ENCODE peak calls at places on chromosomes 7 and 10, in nine cellular contexts. One of them, this sample, is unnamed.

GRCh38 chr7:23470290-23471089 is at the start of gene IGF2BP3:
- DNase-seq in AG09319: peak
- DNase-seq in CD8-positive, alpha-beta T cell: no peak
- DNase-seq in GM13976: peak
- DNase-seq in uterus: no peak
- DNase-seq in M059J: peak
- DNase-seq in left colon: peak
- DNase-seq in NCI-H774: peak
- DNase-seq in stimulated activated CD4-positive, alpha-beta T cell treated with anti-CD3 and anti-CD28 coated beads, Interleukin-4, amount 100 ng/mL, for 4 hours: peak
- DNase-seq in this sample: peak

GRCh38 chr7:26198133-26198780 is 2.3 kb downstream of the HNRNPA2B1 start:
- DNase-seq in AG09319: no peak
- DNase-seq in CD8-positive, alpha-beta T cell: no peak
- DNase-seq in uterus: no peak
- DNase-seq in GM13976: no peak
- DNase-seq in left colon: no peak
- DNase-seq in stimulated activated CD4-positive, alpha-beta T cell treated with anti-CD3 and anti-CD28 coated beads, Interleukin-4, amount 100 ng/mL, for 4 hours: no peak
- DNase-seq in NCI-H774: no peak
- DNase-seq in M059J: peak
- DNase-seq in this sample: peak

GRCh38 chr7:99098824-99099498 is 44.9 kb downstream of the SMURF1 start:
- DNase-seq in NCI-H774: no peak
- DNase-seq in AG09319: peak
- DNase-seq in stimulated activated CD4-positive, alpha-beta T cell treated with anti-CD3 and anti-CD28 coated beads, Interleukin-4, amount 100 ng/mL, for 4 hours: no peak
- DNase-seq in left colon: no peak
- DNase-seq in CD8-positive, alpha-beta T cell: no peak
- DNase-seq in M059J: peak
- DNase-seq in GM13976: no peak
- DNase-seq in uterus: no peak
- DNase-seq in this sample: peak

GRCh38 chr7:155392726-155393570 is 65.0 kb upstream of the EN2 start:
- DNase-seq in CD8-positive, alpha-beta T cell: no peak
- DNase-seq in stimulated activated CD4-positive, alpha-beta T cell treated with anti-CD3 and anti-CD28 coated beads, Interleukin-4, amount 100 ng/mL, for 4 hours: no peak
- DNase-seq in AG09319: no peak
- DNase-seq in GM13976: no peak
- DNase-seq in M059J: peak
- DNase-seq in uterus: no peak
- DNase-seq in NCI-H774: no peak
- DNase-seq in left colon: no peak
- DNase-seq in this sample: peak

GRCh38 chr10:36492590-36493510 is 632.5 kb upstream of the ANKRD30A start:
- DNase-seq in left colon: no peak
- DNase-seq in NCI-H774: no peak
- DNase-seq in M059J: peak
- DNase-seq in uterus: no peak
- DNase-seq in CD8-positive, alpha-beta T cell: no peak
- DNase-seq in AG09319: no peak
- DNase-seq in stimulated activated CD4-positive, alpha-beta T cell treated with anti-CD3 and anti-CD28 coated beads, Interleukin-4, amount 100 ng/mL, for 4 hours: no peak
- DNase-seq in GM13976: no peak
- DNase-seq in this sample: peak

GRCh38 chr10:6119962-6120361 is 31.1 kb downstream of the RBM17 start:
- DNase-seq in NCI-H774: no peak
- DNase-seq in CD8-positive, alpha-beta T cell: no peak
- DNase-seq in left colon: peak
- DNase-seq in uterus: no peak
- DNase-seq in M059J: no peak
- DNase-seq in AG09319: no peak
- DNase-seq in stimulated activated CD4-positive, alpha-beta T cell treated with anti-CD3 and anti-CD28 coated beads, Interleukin-4, amount 100 ng/mL, for 4 hours: no peak
- DNase-seq in GM13976: no peak
- DNase-seq in this sample: no peak

GRCh38 chr7:13540429-13540828 is 449.0 kb downstream of the ETV1 start:
- DNase-seq in NCI-H774: no peak
- DNase-seq in M059J: peak
- DNase-seq in AG09319: peak
- DNase-seq in stimulated activated CD4-positive, alpha-beta T cell treated with anti-CD3 and anti-CD28 coated beads, Interleukin-4, amount 100 ng/mL, for 4 hours: no peak
- DNase-seq in left colon: no peak
- DNase-seq in CD8-positive, alpha-beta T cell: no peak
- DNase-seq in GM13976: no peak
- DNase-seq in uterus: no peak
- DNase-seq in this sample: peak

GRCh38 chr7:150420987-150421674 is 29.3 kb upstream of the GIMAP8 start:
- DNase-seq in uterus: peak
- DNase-seq in GM13976: peak
- DNase-seq in NCI-H774: peak
- DNase-seq in M059J: peak
- DNase-seq in left colon: peak
- DNase-seq in CD8-positive, alpha-beta T cell: peak
- DNase-seq in stimulated activated CD4-positive, alpha-beta T cell treated with anti-CD3 and anti-CD28 coated beads, Interleukin-4, amount 100 ng/mL, for 4 hours: peak
- DNase-seq in AG09319: peak
- DNase-seq in this sample: peak

GRCh38 chr7:116534790-116535189 is 10.0 kb downstream of the CAV1 start:
- DNase-seq in stimulated activated CD4-positive, alpha-beta T cell treated with anti-CD3 and anti-CD28 coated beads, Interleukin-4, amount 100 ng/mL, for 4 hours: no peak
- DNase-seq in GM13976: no peak
- DNase-seq in M059J: peak
- DNase-seq in CD8-positive, alpha-beta T cell: no peak
- DNase-seq in NCI-H774: no peak
- DNase-seq in uterus: peak
- DNase-seq in AG09319: peak
- DNase-seq in left colon: no peak
- DNase-seq in this sample: peak

GRCh38 chr7:134140889-134141867 is 14.0 kb downstream of the LRGUK start:
- DNase-seq in stimulated activated CD4-positive, alpha-beta T cell treated with anti-CD3 and anti-CD28 coated beads, Interleukin-4, amount 100 ng/mL, for 4 hours: peak
- DNase-seq in M059J: peak
- DNase-seq in CD8-positive, alpha-beta T cell: peak
- DNase-seq in GM13976: peak
- DNase-seq in NCI-H774: no peak
- DNase-seq in uterus: peak
- DNase-seq in left colon: peak
- DNase-seq in AG09319: peak
- DNase-seq in this sample: peak

GRCh38 chr7:12984117-12984516 is 296.7 kb downstream of the ARL4A start:
- DNase-seq in GM13976: no peak
- DNase-seq in AG09319: no peak
- DNase-seq in M059J: no peak
- DNase-seq in uterus: no peak
- DNase-seq in NCI-H774: no peak
- DNase-seq in stimulated activated CD4-positive, alpha-beta T cell treated with anti-CD3 and anti-CD28 coated beads, Interleukin-4, amount 100 ng/mL, for 4 hours: no peak
- DNase-seq in CD8-positive, alpha-beta T cell: no peak
- DNase-seq in left colon: no peak
- DNase-seq in this sample: no peak

GRCh38 chr10:92757066-92757716 is 67.4 kb downstream of the HHEX start:
- DNase-seq in CD8-positive, alpha-beta T cell: no peak
- DNase-seq in GM13976: peak
- DNase-seq in left colon: peak
- DNase-seq in AG09319: peak
- DNase-seq in M059J: peak
- DNase-seq in stimulated activated CD4-positive, alpha-beta T cell treated with anti-CD3 and anti-CD28 coated beads, Interleukin-4, amount 100 ng/mL, for 4 hours: no peak
- DNase-seq in uterus: peak
- DNase-seq in NCI-H774: no peak
- DNase-seq in this sample: peak

GRCh38 chr7:41881313-41882130 is 178.6 kb upstream of the INHBA start:
- DNase-seq in NCI-H774: no peak
- DNase-seq in stimulated activated CD4-positive, alpha-beta T cell treated with anti-CD3 and anti-CD28 coated beads, Interleukin-4, amount 100 ng/mL, for 4 hours: peak
- DNase-seq in left colon: peak
- DNase-seq in CD8-positive, alpha-beta T cell: peak
- DNase-seq in AG09319: no peak
- DNase-seq in uterus: no peak
- DNase-seq in GM13976: peak
- DNase-seq in M059J: no peak
- DNase-seq in this sample: no peak

GRCh38 chr10:89175821-89176220 is 31.3 kb downstream of the CH25H start:
- DNase-seq in AG09319: no peak
- DNase-seq in stimulated activated CD4-positive, alpha-beta T cell treated with anti-CD3 and anti-CD28 coated beads, Interleukin-4, amount 100 ng/mL, for 4 hours: no peak
- DNase-seq in M059J: no peak
- DNase-seq in GM13976: no peak
- DNase-seq in left colon: no peak
- DNase-seq in CD8-positive, alpha-beta T cell: no peak
- DNase-seq in NCI-H774: no peak
- DNase-seq in uterus: no peak
- DNase-seq in this sample: peak

GRCh38 chr7:156833311-156833710 is 59.7 kb downstream of the LMBR1 start:
- DNase-seq in stimulated activated CD4-positive, alpha-beta T cell treated with anti-CD3 and anti-CD28 coated beads, Interleukin-4, amount 100 ng/mL, for 4 hours: no peak
- DNase-seq in left colon: no peak
- DNase-seq in AG09319: no peak
- DNase-seq in uterus: no peak
- DNase-seq in M059J: no peak
- DNase-seq in NCI-H774: no peak
- DNase-seq in CD8-positive, alpha-beta T cell: no peak
- DNase-seq in GM13976: no peak
- DNase-seq in this sample: no peak

GRCh38 chr10:116722736-116723427 is 19.5 kb downstream of the HSPA12A start:
- DNase-seq in uterus: no peak
- DNase-seq in M059J: no peak
- DNase-seq in NCI-H774: no peak
- DNase-seq in left colon: no peak
- DNase-seq in stimulated activated CD4-positive, alpha-beta T cell treated with anti-CD3 and anti-CD28 coated beads, Interleukin-4, amount 100 ng/mL, for 4 hours: no peak
- DNase-seq in AG09319: no peak
- DNase-seq in GM13976: no peak
- DNase-seq in CD8-positive, alpha-beta T cell: no peak
- DNase-seq in this sample: no peak

GRCh38 chr7:100544949-100545635 is 6.1 kb downstream of the AGFG2 start:
- DNase-seq in CD8-positive, alpha-beta T cell: no peak
- DNase-seq in GM13976: peak
- DNase-seq in uterus: peak
- DNase-seq in M059J: peak
- DNase-seq in stimulated activated CD4-positive, alpha-beta T cell treated with anti-CD3 and anti-CD28 coated beads, Interleukin-4, amount 100 ng/mL, for 4 hours: no peak
- DNase-seq in left colon: no peak
- DNase-seq in NCI-H774: no peak
- DNase-seq in AG09319: no peak
- DNase-seq in this sample: peak

GRCh38 chr7:2934984-2935740 is 91.1 kb upstream of the GNA12 start:
- DNase-seq in stimulated activated CD4-positive, alpha-beta T cell treated with anti-CD3 and anti-CD28 coated beads, Interleukin-4, amount 100 ng/mL, for 4 hours: no peak
- DNase-seq in uterus: no peak
- DNase-seq in CD8-positive, alpha-beta T cell: no peak
- DNase-seq in GM13976: no peak
- DNase-seq in left colon: no peak
- DNase-seq in NCI-H774: no peak
- DNase-seq in M059J: no peak
- DNase-seq in AG09319: no peak
- DNase-seq in this sample: no peak

GRCh38 chr10:90414926-90415325 is 442.9 kb downstream of the HTR7 start:
- DNase-seq in CD8-positive, alpha-beta T cell: no peak
- DNase-seq in stimulated activated CD4-positive, alpha-beta T cell treated with anti-CD3 and anti-CD28 coated beads, Interleukin-4, amount 100 ng/mL, for 4 hours: no peak
- DNase-seq in M059J: no peak
- DNase-seq in uterus: no peak
- DNase-seq in AG09319: no peak
- DNase-seq in left colon: no peak
- DNase-seq in GM13976: no peak
- DNase-seq in NCI-H774: no peak
- DNase-seq in this sample: no peak

This sample was measured in GM23248.